ENCODE peak calls at places on chromosome 22, in four cellular contexts. U, I, H and J are unnamed samples.

GRCh38 chr22:37662039-37662438 is 3.5 kb downstream of the PDXP start:
- DNase-seq in I (no peak), H (no peak), U (no peak), J (no peak)

GRCh38 chr22:29713156-29713715 is 6.6 kb upstream of the CABP7 start:
- DNase-seq in U (no peak), I (no peak), H (no peak), J (no peak)

GRCh38 chr22:44025171-44026065 is 1.3 kb downstream of the PARVB start:
- DNase-seq in H (peak; percentile 66), I (no peak), U (peak; percentile 50), J (peak; percentile 73)

GRCh38 chr22:48239461-48240164 is 1477.2 kb downstream of the TBC1D22A start:
- DNase-seq in I (no peak), U (no peak), H (no peak), J (no peak)

GRCh38 chr22:40212126-40212525 is 34.4 kb downstream of the TNRC6B start:
- DNase-seq in H (no peak), U (no peak), I (no peak), J (no peak)

GRCh38 chr22:17896552-17896951 is 122.3 kb upstream of the BID start:
- DNase-seq in H (no peak), I (peak; percentile 49), U (no peak), J (no peak)

GRCh38 chr22:41367680-41368542 is 13.8 kb upstream of the TEF start:
- DNase-seq in U (no peak), I (no peak), H (no peak), J (no peak)

GRCh38 chr22:26597480-26597879 is 7.5 kb upstream of the TPST2 start:
- DNase-seq in U (no peak), H (no peak), I (no peak), J (no peak)

GRCh38 chr22:30830907-30831306 is 136.2 kb downstream of the OSBP2 start:
- DNase-seq in I (no peak), U (no peak), H (no peak), J (no peak)

GRCh38 chr22:44366372-44367310 is 53.9 kb upstream of the SHISAL1 start:
- DNase-seq in H (no peak), U (no peak), I (no peak), J (no peak)

GRCh38 chr22:36386351-36386899 is 1.3 kb downstream of the MYH9 start:
- DNase-seq in U (no peak), I (no peak), H (peak; percentile 60), J (no peak)

GRCh38 chr22:31616315-31616980 is 45.6 kb downstream of the PISD start:
- DNase-seq in U (no peak), I (no peak), H (peak; percentile 66), J (peak; percentile 54)

GRCh38 chr22:37999640-38000272 is 15.4 kb upstream of the SOX10 start:
- DNase-seq in H (no peak), U (peak; percentile 32), I (no peak), J (no peak)

GRCh38 chr22:37154925-37155712 is 5.4 kb upstream of the IL2RB start:
- DNase-seq in I (no peak), H (no peak), U (no peak), J (no peak)

GRCh38 chr22:36331912-36332622 is 55.7 kb downstream of the MYH9 start:
- DNase-seq in I (peak; percentile 90), U (no peak), H (peak; percentile 40), J (no peak)

GRCh38 chr22:41526802-41527799 is 17.2 kb downstream of the POLR3H start:
- DNase-seq in I (peak; percentile 64), U (peak; percentile 74), H (peak; percentile 83), J (peak; percentile 81)

GRCh38 chr22:36419177-36419911 is 31.6 kb upstream of the MYH9 start:
- DNase-seq in U (peak; percentile 49), H (no peak), I (no peak), J (no peak)

GRCh38 chr22:39493759-39494158 is 8.3 kb upstream of the MIEF1 start:
- DNase-seq in H (no peak), U (no peak), I (no peak), J (no peak)

GRCh38 chr22:37464181-37464580 is 22.0 kb downstream of the MFNG start:
- DNase-seq in I (peak; percentile 86), H (peak; percentile 60), U (no peak), J (peak; percentile 62)

GRCh38 chr22:27139935-27140493 is 482.6 kb downstream of the MIAT start:
- DNase-seq in U (no peak), H (no peak), I (peak; percentile 62), J (no peak)

GRCh38 chr22:27542602-27543001 is 259.0 kb downstream of the MN1 start:
- DNase-seq in U (no peak), H (no peak), I (no peak), J (no peak)

GRCh38 chr22:40002935-40003715 is 8.4 kb downstream of the FAM83F start:
- DNase-seq in H (no peak), U (no peak), I (no peak), J (no peak)

GRCh38 chr22:44269757-44270555 is 42.8 kb downstream of the SHISAL1 start:
- DNase-seq in I (no peak), H (no peak), U (no peak), J (no peak)

GRCh38 chr22:37740455-37741311 is 43.8 kb downstream of the TRIOBP start:
- DNase-seq in H (no peak), U (no peak), I (no peak), J (no peak)

GRCh38 chr22:30325065-30325720 is 1.5 kb downstream of the TBC1D10A start:
- DNase-seq in I (no peak), H (no peak), U (no peak), J (no peak)

GRCh38 chr22:39090426-39091064 is 6.5 kb upstream of the APOBEC3H start:
- DNase-seq in U (no peak), H (no peak), I (no peak), J (no peak)

GRCh38 chr22:42955087-42955630 is 59.8 kb downstream of the PACSIN2 start:
- DNase-seq in I (no peak), U (no peak), H (no peak), J (no peak)
- TF ChIP-seq TAF1 in I (no peak), U (no peak), H (no peak), J (no peak)

GRCh38 chr22:47030143-47030641 is 267.7 kb downstream of the TBC1D22A start:
- DNase-seq in I (no peak), H (no peak), U (no peak), J (no peak)

GRCh38 chr22:47031628-47031915 is 269.1 kb downstream of the TBC1D22A start:
- DNase-seq in U (no peak), H (no peak), I (no peak), J (no peak)

GRCh38 chr22:47030881-47031627 is 268.6 kb downstream of the TBC1D22A start:
- DNase-seq in U (no peak), I (no peak), H (no peak), J (no peak)

GRCh38 chr22:47027766-47028165 is 265.3 kb downstream of the TBC1D22A start:
- DNase-seq in U (no peak), H (no peak), I (peak; percentile 19), J (no peak)

DNA sequence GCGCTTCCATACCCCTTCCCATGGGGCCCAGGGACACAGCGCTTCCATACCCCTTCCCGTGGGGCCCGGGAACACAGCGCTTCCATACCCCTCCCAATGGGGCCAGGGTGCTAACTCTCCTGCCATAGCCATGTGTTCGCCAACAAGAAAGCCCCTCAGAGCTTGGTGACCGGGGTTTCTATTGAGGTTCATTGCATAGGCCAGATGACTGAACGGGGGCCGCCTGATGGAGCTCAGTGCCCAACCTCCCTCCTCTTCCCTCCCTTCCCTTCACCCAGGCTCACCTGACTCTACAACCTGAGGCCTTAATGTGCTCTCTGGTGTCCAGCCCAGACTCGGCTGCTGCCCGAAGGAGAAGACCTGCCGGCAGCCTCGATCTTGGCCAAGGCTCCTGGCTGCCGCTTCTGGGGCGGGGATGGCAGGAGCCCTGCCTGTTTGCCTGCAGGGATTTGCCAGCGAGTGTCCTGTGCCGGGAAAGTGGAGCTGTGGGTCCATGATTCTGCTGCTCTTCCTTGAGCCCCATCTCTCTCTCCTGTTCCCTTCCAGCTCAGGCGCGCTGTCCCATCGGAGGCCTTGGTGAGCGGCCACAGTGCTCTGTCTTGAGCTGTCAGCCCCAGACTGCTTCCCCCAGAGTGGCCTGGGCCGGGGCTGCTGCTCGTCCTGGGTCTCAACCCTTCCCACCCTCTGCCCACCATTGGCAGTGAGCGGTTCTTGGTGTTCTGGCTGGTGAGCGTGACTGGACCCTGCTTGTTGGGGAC is 267.0 kb downstream of the TBC1D22A start:
- DNase-seq in H (no peak), I (no peak), U (no peak), J (no peak)
- TF ChIP-seq TAF1 in H (no peak), I (no peak), U (no peak), J (no peak)

DNA sequence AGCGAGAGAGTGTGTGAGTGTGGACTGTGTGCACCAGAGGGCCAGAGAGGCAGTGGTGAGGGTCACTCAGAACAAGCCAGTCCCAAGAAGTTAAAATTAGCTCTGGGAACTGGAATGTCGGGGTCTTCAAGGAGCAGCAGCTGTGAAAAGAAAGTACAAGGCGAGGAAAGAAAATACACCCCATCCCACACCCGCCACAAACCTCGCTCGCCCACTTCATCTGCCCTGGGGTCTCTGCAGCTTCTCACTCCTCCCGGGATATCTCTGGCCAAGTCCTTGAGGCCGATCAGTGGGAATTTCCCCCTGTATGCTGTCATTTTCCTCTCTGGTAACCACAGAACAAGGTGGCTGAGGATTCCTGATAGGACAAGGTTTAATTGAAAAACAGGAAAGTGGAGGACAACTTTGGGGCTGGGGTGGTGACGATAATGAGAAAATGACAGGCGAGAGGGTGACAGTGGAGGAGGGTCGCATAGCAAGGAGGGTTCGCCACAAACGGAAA is 36.3 kb upstream of the TIMP3 start:
- DNase-seq in H (no peak), U (no peak), I (no peak), J (no peak)
- TF ChIP-seq TAF1 in H (no peak), U (no peak), I (no peak), J (no peak)

DNA sequence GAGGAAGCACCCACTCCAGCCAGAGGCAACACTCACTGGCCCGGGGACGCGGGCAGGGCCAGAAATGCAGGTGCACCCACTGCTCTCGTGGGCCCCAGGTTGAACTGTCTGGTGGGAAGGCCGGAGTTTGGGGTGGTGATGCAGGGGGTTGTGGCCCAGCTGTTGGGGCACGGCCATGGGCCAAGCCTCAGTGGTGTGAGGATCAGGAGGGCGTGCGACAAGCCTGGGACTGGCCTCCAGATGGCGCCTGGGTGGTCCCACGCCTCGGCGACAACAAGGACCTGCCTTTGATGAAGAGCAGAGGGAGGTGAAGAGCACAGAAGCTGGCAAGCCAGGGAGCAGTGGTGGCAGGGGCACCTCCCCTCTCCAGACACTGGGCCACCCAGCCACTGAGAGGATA is 240.8 kb downstream of the BRD1 start:
- DNase-seq in H (no peak), U (no peak), I (no peak), J (no peak)
- TF ChIP-seq TAF1 in H (no peak), U (no peak), I (no peak), J (no peak)

DNA sequence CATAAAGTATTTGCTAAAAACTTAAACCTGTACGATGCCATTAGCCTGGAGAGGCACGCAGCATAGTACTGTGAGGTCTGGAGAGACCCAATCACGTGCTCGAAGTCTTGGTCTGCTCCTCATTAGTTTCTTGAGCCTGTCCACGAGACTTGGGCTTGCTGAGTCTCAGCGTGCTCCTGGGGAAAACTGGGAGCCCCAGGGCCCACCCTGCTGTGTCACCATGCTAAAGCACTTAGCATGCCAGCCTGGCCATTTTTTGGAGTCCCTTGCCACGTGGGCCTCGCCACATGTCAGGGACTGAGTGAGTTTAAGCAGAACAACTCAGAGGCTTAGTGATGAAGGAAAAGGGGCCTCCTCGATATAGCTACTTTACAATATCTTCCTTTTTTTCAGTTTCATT is 2.6 kb downstream of the CDC45 start:
- DNase-seq in U (no peak), H (no peak), I (no peak), J (no peak)
- TF ChIP-seq TAF1 in U (no peak), H (no peak), I (no peak), J (no peak)

GRCh38 chr22:33521879-33522665 is 398.2 kb downstream of the LARGE1 start:
- DNase-seq in U (no peak), I (no peak), H (no peak), J (no peak)
- TF ChIP-seq TAF1 in U (no peak), I (no peak), H (no peak), J (no peak)

GRCh38 chr22:22939537-22940368 is 52.1 kb downstream of the IGLL5 start:
- DNase-seq in U (no peak), I (no peak), H (no peak), J (no peak)
- TF ChIP-seq TAF1 in U (no peak), I (no peak), H (no peak), J (no peak)